ENCODE peak calls at places on chromosome 20, in eight cellular contexts. L is cardiac fibroblast, O is B cell, W is epithelial cell of esophagus, E is ovary, F is astrocyte, D is fibroblast of the aortic adventitia, B is neural progenitor cell. N is an unnamed sample.

GRCh38 chr20:10855031-10855430 is 181.2 kb upstream of the JAG1 start:
- DNase-seq in L (peak; percentile 54), O (no peak), W (no peak), E (no peak), F (peak; percentile 63), D (peak; percentile 96), B (no peak), N (no peak)

GRCh38 chr20:21719592-21720214 is 14.2 kb downstream of the PAX1 start:
- DNase-seq in L (peak; percentile 71), O (peak; percentile 44), W (peak; percentile 77), E (no peak), F (peak; percentile 14), D (peak; percentile 78), B (peak; percentile 71), N (peak; percentile 69)

GRCh38 chr20:5602346-5602745 is 147.9 kb upstream of the SHLD1 start:
- DNase-seq in L (peak; percentile 34), O (no peak), W (no peak), E (no peak), F (peak; percentile 41), D (peak; percentile 50), B (no peak), N (no peak)

GRCh38 chr20:17014217-17014616 is 212.6 kb upstream of the PCSK2 start:
- DNase-seq in L (no peak), O (no peak), W (no peak), E (no peak), F (no peak), D (no peak), B (peak; percentile 33), N (no peak)

GRCh38 chr20:51365670-51366069 is 176.8 kb downstream of the NFATC2 start:
- DNase-seq in L (peak; percentile 78), O (no peak), W (peak; percentile 61), E (no peak), F (peak; percentile 97), D (peak; percentile 94), B (no peak), N (peak; percentile 55)

GRCh38 chr20:19802492-19803158 is 44.6 kb downstream of the RIN2 start:
- DNase-seq in L (no peak), O (no peak), W (peak; percentile 93), E (no peak), F (peak; percentile 44), D (no peak), B (peak; percentile 24), N (peak; percentile 72)

GRCh38 chr20:25865715-25866656 is 169.3 kb upstream of the ZNF337 start:
- DNase-seq in L (peak; percentile 83), O (peak; percentile 46), W (peak; percentile 70), E (peak; percentile 65), F (peak; percentile 30), D (peak; percentile 68), B (peak; percentile 90), N (peak; percentile 74)

GRCh38 chr20:380763-381580 is 412 bp downstream of the TRIB3 start:
- DNase-seq in L (peak; percentile 75), O (peak; percentile 79), W (peak; percentile 76), E (peak; percentile 32), F (no peak), D (peak; percentile 83), B (peak; percentile 79), N (peak; percentile 85)

GRCh38 chr20:56554869-56555268 is 21.8 kb downstream of the FAM209B start:
- DNase-seq in L (peak; percentile 96), O (no peak), W (peak; percentile 97), E (peak; percentile 16), F (peak; percentile 97), D (peak; percentile 91), B (no peak), N (peak; percentile 99)

GRCh38 chr20:46378390-46379009 is 27.9 kb downstream of the ELMO2 start:
- DNase-seq in L (no peak), O (no peak), W (peak; percentile 70), E (no peak), F (no peak), D (no peak), B (no peak), N (no peak)

GRCh38 chr20:16929756-16930155 is 181.6 kb downstream of the OTOR start:
- DNase-seq in L (no peak), O (no peak), W (no peak), E (no peak), F (peak; percentile 75), D (no peak), B (no peak), N (peak; percentile 23)

GRCh38 chr20:40274912-40275654 is 414.0 kb downstream of the MAFB start:
- DNase-seq in L (no peak), O (no peak), W (no peak), E (no peak), F (no peak), D (no peak), B (no peak), N (no peak)

GRCh38 chr20:40283689-40284088 is 405.3 kb downstream of the MAFB start:
- DNase-seq in L (no peak), O (no peak), W (peak; percentile 77), E (no peak), F (no peak), D (no peak), B (no peak), N (peak; percentile 85)

GRCh38 chr20:40276291-40276690 is 412.7 kb downstream of the MAFB start:
- DNase-seq in L (peak; percentile 42), O (no peak), W (no peak), E (no peak), F (no peak), D (peak; percentile 36), B (peak; percentile 67), N (no peak)

GRCh38 chr20:40275738-40276137 is 413.3 kb downstream of the MAFB start:
- DNase-seq in L (no peak), O (no peak), W (no peak), E (no peak), F (no peak), D (no peak), B (peak; percentile 83), N (no peak)

GRCh38 chr20:40279390-40279789 is 409.6 kb downstream of the MAFB start:
- DNase-seq in L (peak; percentile 87), O (no peak), W (peak; percentile 76), E (no peak), F (no peak), D (peak; percentile 81), B (no peak), N (peak; percentile 84)
- TF ChIP-seq CTCF in L (no peak), O (no peak), W (no peak), E (no peak), F (no peak), D (no peak), B (no peak), N (no peak)

GRCh38 chr20:36105731-36106226 is 48.8 kb upstream of the EPB41L1 start:
- DNase-seq in L (no peak), O (no peak), W (no peak), E (no peak), F (no peak), D (no peak), B (no peak), N (no peak)
- TF ChIP-seq CTCF in L (no peak), O (no peak), W (no peak), E (no peak), F (no peak), D (no peak), B (no peak), N (no peak)

DNA sequence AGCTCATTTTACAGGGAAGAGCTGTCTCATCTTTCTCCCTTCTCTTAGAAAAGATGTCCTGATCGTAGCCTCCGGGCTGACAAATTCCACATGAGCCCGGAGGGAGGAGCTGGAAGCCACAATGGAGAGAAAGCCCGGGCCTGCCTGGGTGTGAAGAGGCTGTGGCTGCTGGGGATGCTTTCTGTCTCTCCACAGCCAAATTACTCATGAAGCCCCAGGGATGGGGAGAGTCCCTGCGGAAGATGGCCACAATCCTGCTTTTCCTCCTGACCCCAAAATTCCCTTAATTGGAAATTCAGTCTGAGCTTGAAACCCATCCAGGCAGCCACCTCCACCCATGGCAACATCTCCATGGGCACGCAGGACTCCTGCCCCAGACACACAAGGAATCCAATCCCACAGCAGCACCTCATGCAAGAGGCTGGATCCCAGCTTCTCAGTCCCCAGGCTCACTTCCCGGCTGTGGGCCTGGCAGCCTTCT is 32.4 kb downstream of the JPH2 start:
- DNase-seq in L (no peak), O (no peak), W (peak; percentile 45), E (no peak), F (peak; percentile 53), D (no peak), B (peak; percentile 40), N (peak; percentile 30)
- TF ChIP-seq CTCF in L (no peak), O (no peak), W (no peak), E (no peak), F (no peak), D (no peak), B (no peak), N (no peak)

DNA sequence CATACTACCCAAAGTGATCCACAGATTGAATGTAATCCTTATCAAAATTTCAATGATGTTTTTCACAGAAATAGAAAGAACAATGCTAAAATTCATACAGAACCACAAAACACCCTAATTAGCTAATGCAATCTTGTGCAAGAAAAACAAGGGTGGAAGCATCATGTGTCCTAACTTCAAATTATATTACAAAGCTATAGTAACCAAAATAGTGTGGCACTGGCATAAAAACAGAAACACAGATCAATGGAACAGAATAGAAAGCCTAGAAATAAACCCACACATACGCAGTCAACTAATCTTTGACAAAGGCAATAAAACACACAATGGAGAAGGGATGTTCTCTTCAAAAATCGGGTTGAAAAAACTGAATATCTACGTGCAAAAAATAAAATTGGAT is 131.1 kb downstream of the TASP1 start:
- DNase-seq in L (no peak), O (no peak), W (no peak), E (no peak), F (no peak), D (no peak), B (no peak), N (no peak)
- TF ChIP-seq CTCF in L (no peak), O (no peak), W (no peak), E (no peak), F (no peak), D (no peak), B (no peak), N (no peak)

GRCh38 chr20:32638848-32639247 is 34.9 kb downstream of the C20orf203 start:
- DNase-seq in L (peak; percentile 40), O (no peak), W (peak; percentile 93), E (peak; percentile 47), F (peak; percentile 22), D (peak; percentile 25), B (peak; percentile 47), N (peak; percentile 61)
- TF ChIP-seq CTCF in L (no peak), O (no peak), W (peak; percentile 72), E (no peak), F (no peak), D (peak; percentile 22), B (peak; percentile 32), N (no peak)

DNA sequence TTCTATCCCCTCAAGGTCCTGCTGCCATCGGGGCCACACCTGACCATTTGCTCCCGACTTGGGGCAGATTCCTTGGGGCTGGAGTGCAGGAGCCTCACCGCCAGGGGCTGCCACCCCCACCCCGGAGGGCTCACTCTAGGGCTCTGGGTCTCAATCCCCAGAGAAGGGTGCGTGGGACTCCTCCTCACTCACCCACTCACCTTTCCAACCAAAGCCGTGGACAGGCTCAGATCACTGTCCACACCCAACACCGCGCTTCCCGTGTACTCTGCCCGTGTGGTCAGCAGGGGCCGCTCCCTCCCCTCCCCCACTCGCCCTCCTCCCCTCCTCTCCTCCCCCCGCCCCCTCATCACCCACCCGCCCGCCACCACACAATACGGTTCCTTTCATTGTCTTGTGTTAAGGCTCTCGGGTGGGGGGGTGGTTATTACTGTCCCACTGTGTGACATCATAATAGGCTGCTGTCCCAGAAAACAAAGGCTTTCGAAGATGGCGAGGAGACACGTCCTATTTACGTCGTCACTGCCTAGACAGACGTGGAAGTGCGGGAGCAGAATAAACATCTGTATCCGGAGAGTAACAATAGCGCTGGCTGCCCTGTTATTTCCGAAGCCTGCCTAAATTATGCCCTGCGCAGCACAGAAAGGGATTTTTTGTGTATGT is 85.8 kb downstream of the YTHDF1 start:
- DNase-seq in L (no peak), O (no peak), W (no peak), E (no peak), F (no peak), D (no peak), B (peak; percentile 52), N (no peak)
- TF ChIP-seq CTCF in L (no peak), O (no peak), W (no peak), E (no peak), F (no peak), D (no peak), B (peak; percentile 39), N (no peak)